ENCODE peak calls at places on chromosomes 13 and 19, in nine cellular contexts. P is AG10803; U is psoas muscle; T is transverse colon; X is IMR-90; Q is Panc1; B is CD8-positive, alpha-beta T cell; S is foreskin fibroblast; Z is coronary artery. A is an unnamed sample.

GRCh38 chr13:109941951-109942350 is 155.6 kb upstream of the IRS2 start:
- DNase-seq in P (peak; percentile 84), U (no peak), T (no peak), X (peak; percentile 48), Q (no peak), B (no peak), S (peak; percentile 82), Z (no peak), A (no peak)

GRCh38 chr13:78958019-78958418 is 299.1 kb upstream of the OBI1 start:
- DNase-seq in P (no peak), U (no peak), T (no peak), X (no peak), Q (no peak), B (no peak), S (no peak), Z (no peak), A (no peak)

GRCh38 chr13:50529154-50529882 is 314.2 kb downstream of the DLEU7 start:
- DNase-seq in P (peak; percentile 84), U (peak; percentile 90), T (peak; percentile 84), X (peak; percentile 89), Q (no peak), B (no peak), S (peak; percentile 69), Z (peak; percentile 88), A (no peak)

GRCh38 chr13:66689628-66690027 is 540.5 kb downstream of the PCDH9 start:
- DNase-seq in P (no peak), U (no peak), T (no peak), X (peak; percentile 40), Q (no peak), B (no peak), S (peak; percentile 53), Z (no peak), A (no peak)

GRCh38 chr19:38270587-38271167 is 6.3 kb downstream of the SPINT2 start:
- DNase-seq in P (no peak), U (no peak), T (no peak), X (peak; percentile 56), Q (peak; percentile 89), B (no peak), S (no peak), Z (no peak), A (no peak)

GRCh38 chr19:14954071-14954655 is 12.9 kb downstream of the OR7C2 start:
- DNase-seq in P (no peak), U (no peak), T (no peak), X (no peak), Q (no peak), B (no peak), S (no peak), Z (no peak), A (no peak)

GRCh38 chr19:10113964-10114650 is 2.6 kb downstream of the P2RY11 start:
- DNase-seq in P (no peak), U (peak; percentile 53), T (no peak), X (no peak), Q (no peak), B (no peak), S (no peak), Z (no peak), A (no peak)

GRCh38 chr19:54481326-54481930 is 8.3 kb upstream of the CDC42EP5 start:
- DNase-seq in P (peak; percentile 41), U (no peak), T (no peak), X (peak; percentile 33), Q (no peak), B (peak; percentile 37), S (peak; percentile 60), Z (no peak), A (no peak)

GRCh38 chr19:1408300-1409203 is 1.2 kb downstream of the DAZAP1 start:
- DNase-seq in P (peak; percentile 64), U (peak; percentile 77), T (peak; percentile 55), X (peak; percentile 50), Q (no peak), B (peak; percentile 53), S (peak; percentile 73), Z (no peak), A (no peak)

GRCh38 chr19:10921909-10922637 is 6.4 kb downstream of the YIPF2 start:
- DNase-seq in P (no peak), U (peak; percentile 57), T (no peak), X (no peak), Q (no peak), B (no peak), S (no peak), Z (no peak), A (no peak)

GRCh38 chr19:47373246-47374240 is 24.4 kb downstream of the DHX34 start:
- DNase-seq in P (no peak), U (no peak), T (no peak), X (no peak), Q (no peak), B (no peak), S (no peak), Z (no peak), A (no peak)

GRCh38 chr13:33025220-33025744 is 9.1 kb downstream of the KL start:
- DNase-seq in P (peak; percentile 1), U (no peak), T (no peak), X (no peak), Q (no peak), B (no peak), S (no peak), Z (no peak), A (no peak)

GRCh38 chr13:79442706-79443105 is 36.7 kb upstream of the RBM26 start:
- DNase-seq in P (no peak), U (no peak), T (no peak), X (no peak), Q (no peak), B (no peak), S (no peak), Z (no peak), A (no peak)

DNA sequence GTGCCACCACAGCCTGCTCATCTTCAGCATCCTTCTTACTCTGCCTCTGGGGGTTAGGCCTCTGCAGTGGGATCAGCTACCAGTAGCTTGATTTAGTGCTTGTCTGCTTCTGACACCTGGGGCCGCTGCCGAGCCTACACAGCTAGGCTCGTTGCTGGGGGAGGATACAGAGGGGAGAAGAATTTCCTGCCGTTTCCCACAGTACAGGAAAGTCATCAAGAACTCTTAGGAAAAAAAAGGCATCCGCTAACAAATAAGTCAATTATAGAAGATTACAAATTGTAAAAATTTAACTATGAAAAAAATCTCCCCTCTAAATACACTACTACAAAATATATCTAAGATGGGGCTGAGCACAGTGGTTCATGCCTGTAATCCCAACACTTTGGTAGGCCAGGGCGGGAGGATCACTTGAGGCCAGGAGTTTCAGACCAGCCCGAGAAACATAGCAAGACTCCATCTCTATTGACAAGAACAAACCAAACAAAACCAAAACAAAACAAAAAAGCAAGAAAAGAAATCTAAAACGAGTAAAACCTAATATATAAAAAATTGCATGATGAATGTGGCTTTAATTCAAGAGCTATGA is 26.7 kb downstream of the LATS2 start:
- DNase-seq in P (no peak), U (no peak), T (no peak), X (no peak), Q (no peak), B (no peak), S (no peak), Z (no peak), A (no peak)
- TF ChIP-seq CTCF in P (no peak), U (peak; percentile 39), T (no peak), X (peak; percentile 15), Q (peak; percentile 51), B (no peak), S (no peak), Z (no peak), A (no peak)

GRCh38 chr13:75479102-75479501 is 2.9 kb downstream of the TBC1D4 start:
- DNase-seq in P (no peak), U (no peak), T (no peak), X (no peak), Q (no peak), B (no peak), S (no peak), Z (no peak), A (no peak)

GRCh38 chr13:75481176-75482069 is 546 bp downstream of the TBC1D4 start:
- DNase-seq in P (no peak), U (peak; percentile 69), T (peak; percentile 24), X (no peak), Q (no peak), B (no peak), S (peak; percentile 73), Z (no peak), A (no peak)

GRCh38 chr13:75482070-75482819 is at the start of gene TBC1D4:
- DNase-seq in P (peak; percentile 91), U (peak; percentile 94), T (peak; percentile 87), X (peak; percentile 82), Q (peak; percentile 52), B (peak; percentile 41), S (peak; percentile 95), Z (peak; percentile 89), A (peak; percentile 75)

GRCh38 chr13:75480691-75481175 is 1.2 kb downstream of the TBC1D4 start:
- DNase-seq in P (peak; percentile 55), U (peak; percentile 86), T (peak; percentile 77), X (peak; percentile 37), Q (no peak), B (no peak), S (peak; percentile 72), Z (no peak), A (peak; percentile 30)

GRCh38 chr13:75478659-75479058 is 3.3 kb downstream of the TBC1D4 start:
- DNase-seq in P (no peak), U (no peak), T (no peak), X (no peak), Q (no peak), B (no peak), S (no peak), Z (no peak), A (no peak)
- H3K4me3 ChIP-seq in P (no peak overlapping the region), U (peak overlapping the region; percentile 96), T (no peak overlapping the region), X (no peak overlapping the region), Q (no peak overlapping the region), B (no peak overlapping the region), S (no peak overlapping the region), Z (no peak overlapping the region), A (no peak overlapping the region)

GRCh38 chr13:58300974-58301681 is 669.6 kb downstream of the PCDH17 start:
- DNase-seq in P (no peak), U (no peak), T (no peak), X (no peak), Q (no peak), B (no peak), S (no peak), Z (no peak), A (no peak)
- TF ChIP-seq CTCF in P (no peak), U (no peak), T (no peak), X (no peak), Q (no peak), B (no peak), S (no peak), Z (no peak), A (no peak)

GRCh38 chr13:30928971-30929370 is 3.5 kb upstream of the TEX26 start:
- DNase-seq in P (no peak), U (no peak), T (no peak), X (no peak), Q (no peak), B (no peak), S (no peak), Z (no peak), A (no peak)

GRCh38 chr13:30933334-30933681 is 852 bp downstream of the TEX26 start:
- DNase-seq in P (no peak), U (no peak), T (no peak), X (no peak), Q (no peak), B (no peak), S (no peak), Z (no peak), A (no peak)

GRCh38 chr13:30934381-30934780 is 1.9 kb downstream of the TEX26 start:
- DNase-seq in P (no peak), U (no peak), T (no peak), X (peak; percentile 14), Q (no peak), B (no peak), S (no peak), Z (no peak), A (no peak)

GRCh38 chr13:30934803-30935202 is 2.3 kb downstream of the TEX26 start:
- DNase-seq in P (no peak), U (no peak), T (no peak), X (no peak), Q (no peak), B (no peak), S (no peak), Z (no peak), A (no peak)

GRCh38 chr13:30932481-30933333 is at the start of gene TEX26:
- DNase-seq in P (no peak), U (peak; percentile 59), T (no peak), X (no peak), Q (no peak), B (no peak), S (no peak), Z (no peak), A (no peak)
- H3K4me3 ChIP-seq in P (no peak within 1 kb of the TSS), U (peak within 1 kb of the TSS; percentile 23), T (no peak within 1 kb of the TSS), X (no peak within 1 kb of the TSS), Q (no peak within 1 kb of the TSS), B (no peak within 1 kb of the TSS), S (no peak within 1 kb of the TSS), Z (peak within 1 kb of the TSS; percentile 33), A (no peak within 1 kb of the TSS)

A was measured in HFF-Myc.